ENCODE peak calls at places on chromosome 13, in six cellular contexts. M is thoracic aorta, N is epithelial cell of esophagus, G is lung, Y is NCI-H774, C is IMR-90. K is an unnamed sample.

GRCh38 chr13:111873676-111874178 is 193.2 kb upstream of the SOX1 start:
- DNase-seq in M (no peak), N (no peak), Y (no peak), C (no peak), G (peak; percentile 16), K (no peak)

GRCh38 chr13:110711778-110712070 is 1.8 kb upstream of the ING1 start:
- DNase-seq in G (no peak), N (peak; percentile 6), C (no peak), Y (no peak), M (no peak), K (no peak)

GRCh38 chr13:93726173-93727019 is 499.8 kb downstream of the GPC6 start:
- DNase-seq in Y (no peak), N (no peak), C (no peak), G (no peak), M (no peak), K (no peak)

GRCh38 chr13:93066187-93066586 is 160.4 kb upstream of the GPC6 start:
- DNase-seq in N (peak; percentile 58), M (no peak), C (peak; percentile 91), G (no peak), Y (no peak), K (no peak)

GRCh38 chr13:67355791-67356190 is 125.7 kb upstream of the PCDH9 start:
- DNase-seq in Y (no peak), N (no peak), M (no peak), C (no peak), G (no peak), K (no peak)

GRCh38 chr13:26991508-26992181 is 180.0 kb downstream of the USP12 start:
- DNase-seq in N (no peak), Y (no peak), M (no peak), C (peak; percentile 27), G (no peak), K (no peak)

GRCh38 chr13:24038405-24038804 is 122.1 kb upstream of the SPATA13 start:
- DNase-seq in N (peak; percentile 53), G (peak; percentile 25), C (peak; percentile 72), M (no peak), Y (no peak), K (no peak)

GRCh38 chr13:44692173-44692713 is 116.1 kb upstream of the TSC22D1 start:
- DNase-seq in M (no peak), G (no peak), C (peak; percentile 43), N (no peak), Y (no peak), K (no peak)

GRCh38 chr13:37868691-37869505 is 674 bp downstream of the TRPC4 start:
- DNase-seq in G (no peak), M (no peak), N (no peak), Y (no peak), C (peak; percentile 50), K (no peak)

GRCh38 chr13:41428155-41428554 is 29.2 kb upstream of the RGCC start:
- DNase-seq in G (no peak), M (no peak), C (no peak), N (no peak), Y (no peak), K (no peak)

GRCh38 chr13:84706004-84706710 is 823.9 kb upstream of the SLITRK1 start:
- DNase-seq in N (no peak), M (no peak), Y (no peak), C (no peak), G (no peak), K (no peak)

GRCh38 chr13:25345555-25345954 is 26.2 kb upstream of the ATP8A2 start:
- DNase-seq in C (no peak), N (peak; percentile 15), G (no peak), Y (no peak), M (no peak), K (no peak)

GRCh38 chr13:101149735-101150380 is 266.4 kb downstream of the NALCN start:
- DNase-seq in M (no peak), C (peak; percentile 66), N (peak; percentile 17), Y (no peak), G (no peak), K (no peak)

GRCh38 chr13:58573742-58574141 is 942.2 kb downstream of the PCDH17 start:
- DNase-seq in C (no peak), G (no peak), Y (no peak), N (no peak), M (no peak), K (no peak)

GRCh38 chr13:113947321-113948033 is 26.4 kb downstream of the C13orf46 start:
- DNase-seq in G (no peak), C (peak; percentile 43), M (peak; percentile 4), N (peak; percentile 64), Y (no peak), K (no peak)

GRCh38 chr13:112254061-112254818 is 121.9 kb upstream of the SPACA7 start:
- DNase-seq in G (peak; percentile 20), N (no peak), M (no peak), Y (no peak), C (no peak), K (peak; percentile 7)

GRCh38 chr13:37534181-37534580 is 64.4 kb downstream of the POSTN start:
- DNase-seq in N (peak; percentile 75), C (peak; percentile 95), Y (no peak), G (no peak), M (no peak), K (no peak)

GRCh38 chr13:76887070-76887563 is 912 bp upstream of the KCTD12 start:
- DNase-seq in C (no peak), Y (no peak), N (no peak), M (no peak), G (no peak), K (no peak)

GRCh38 chr13:25783480-25784081 is 268.2 kb downstream of the SHISA2 start:
- DNase-seq in M (no peak), C (no peak), N (no peak), Y (peak; percentile 34), G (no peak), K (no peak)

GRCh38 chr13:57595775-57596174 is 35.8 kb upstream of the PCDH17 start:
- DNase-seq in Y (no peak), G (no peak), M (no peak), N (no peak), C (no peak), K (no peak)

GRCh38 chr13:94020833-94021232 is 458.6 kb downstream of the DCT start:
- DNase-seq in M (no peak), N (peak; percentile 52), G (no peak), Y (no peak), C (peak; percentile 76), K (no peak)

GRCh38 chr13:42211704-42212103 is 60.2 kb upstream of the AKAP11 start:
- DNase-seq in G (no peak), Y (no peak), C (peak; percentile 64), M (no peak), N (peak; percentile 70), K (no peak)

GRCh38 chr13:106905380-106906259 is 337.7 kb upstream of the ARGLU1 start:
- DNase-seq in N (no peak), Y (no peak), C (no peak), G (no peak), M (no peak), K (no peak)

GRCh38 chr13:20891768-20892167 is 10.8 kb downstream of the XPO4 start:
- DNase-seq in N (no peak), G (no peak), C (no peak), M (no peak), Y (no peak), K (no peak)

GRCh38 chr13:100330662-100331061 is 241.8 kb downstream of the PCCA start:
- DNase-seq in G (no peak), M (no peak), N (no peak), Y (no peak), C (peak; percentile 76), K (no peak)

GRCh38 chr13:48078251-48078656 is 16.6 kb downstream of the MED4 start:
- DNase-seq in Y (no peak), N (peak; percentile 42), C (no peak), G (no peak), M (no peak), K (no peak)

GRCh38 chr13:46736568-46736967 is 60.4 kb downstream of the ESD start:
- DNase-seq in M (no peak), Y (no peak), N (no peak), C (no peak), G (no peak), K (no peak)

GRCh38 chr13:114005206-114005720 is 31.4 kb upstream of the C13orf46 start:
- DNase-seq in Y (no peak), M (no peak), C (no peak), N (no peak), G (no peak), K (no peak)